ENCODE peak calls at places on chromosomes 12 and 14, in five cellular contexts. E is RPMI8226; L is stimulated activated CD8-positive, alpha-beta memory T cell treated with anti-CD3 and anti-CD28 coated beads, Interleukin-15, amount 100 ng/mL, for 4 hours; S is activated CD8-positive, alpha-beta memory T cell treated with anti-CD3 and anti-CD28 coated beads for 48 hours; V is iris pigment epithelial cell. Z is an unnamed sample.

GRCh38 chr12:5022465-5023061 is 21.1 kb upstream of the KCNA5 start:
- DNase-seq in E (peak), L (no peak), S (no peak), V (peak), Z (no peak)

GRCh38 chr12:7146228-7146627 is 16.1 kb downstream of the CLSTN3 start:
- DNase-seq in E (no peak), L (no peak), S (no peak), V (no peak), Z (no peak)

GRCh38 chr14:24430682-24431568 is 1.2 kb downstream of the KHNYN start:
- DNase-seq in E (peak), L (no peak), S (no peak), V (peak), Z (no peak)

GRCh38 chr14:74242055-74243042 is 3.1 kb downstream of the VSX2 start:
- DNase-seq in E (no peak), L (no peak), S (no peak), V (no peak), Z (no peak)

GRCh38 chr14:88023658-88024187 is 18.8 kb downstream of the GPR65 start:
- DNase-seq in E (no peak), L (no peak), S (no peak), V (no peak), Z (no peak)

GRCh38 chr14:90518075-90518940 is 121.5 kb downstream of the CALM1 start:
- DNase-seq in E (no peak), L (no peak), S (no peak), V (no peak), Z (no peak)

GRCh38 chr14:36661506-36662257 is at the start of gene PAX9:
- DNase-seq in E (peak), L (no peak), S (no peak), V (peak), Z (no peak)

GRCh38 chr12:5715076-5715475 is 230.0 kb downstream of the ANO2 start:
- DNase-seq in E (no peak), L (no peak), S (no peak), V (no peak), Z (no peak)

GRCh38 chr12:100718212-100718611 is 76.4 kb upstream of the ANO4 start:
- DNase-seq in E (no peak), L (no peak), S (no peak), V (peak), Z (no peak)

GRCh38 chr14:38098074-38098846 is 109.4 kb upstream of the SSTR1 start:
- DNase-seq in E (no peak), L (no peak), S (no peak), V (peak), Z (no peak)

GRCh38 chr12:6534914-6535696 is 788 bp downstream of the GAPDH start:
- DNase-seq in E (peak), L (peak), S (peak), V (peak), Z (peak)

GRCh38 chr12:88052686-88053085 is 23.5 kb upstream of the C12orf50 start:
- DNase-seq in E (peak), L (no peak), S (no peak), V (peak), Z (no peak)

GRCh38 chr12:111406474-111407370 is 999 bp downstream of the SH2B3 start:
- DNase-seq in E (peak), L (no peak), S (no peak), V (no peak), Z (peak)

GRCh38 chr12:114668151-114668891 is 15.7 kb downstream of the TBX3 start:
- DNase-seq in E (peak), L (no peak), S (no peak), V (peak), Z (no peak)

GRCh38 chr12:116534341-116535121 is 24.6 kb upstream of the MAP1LC3B2 start:
- DNase-seq in E (peak), L (no peak), S (no peak), V (peak), Z (no peak)

GRCh38 chr14:104682107-104682593 is 7.3 kb upstream of the INF2 start:
- DNase-seq in E (no peak), L (no peak), S (no peak), V (no peak), Z (no peak)

GRCh38 chr12:87930033-87930432 is 99.2 kb downstream of the C12orf50 start:
- DNase-seq in E (no peak), L (no peak), S (no peak), V (peak), Z (no peak)

GRCh38 chr12:42716521-42716920 is 127.0 kb upstream of the PRICKLE1 start:
- DNase-seq in E (no peak), L (no peak), S (no peak), V (peak), Z (no peak)

GRCh38 chr14:68785817-68786490 is 6.9 kb downstream of the ZFP36L1 start:
- DNase-seq in E (no peak), L (no peak), S (no peak), V (peak), Z (no peak)

GRCh38 chr14:104361921-104362681 is 217.5 kb upstream of the C14orf180 start:
- DNase-seq in E (no peak), L (no peak), S (no peak), V (no peak), Z (no peak)

GRCh38 chr12:50642755-50643154 is 121.1 kb upstream of the ATF1 start:
- DNase-seq in E (no peak), L (no peak), S (no peak), V (no peak), Z (no peak)

GRCh38 chr14:81637639-81638038 is 104.0 kb upstream of the SEL1L start:
- DNase-seq in E (no peak), L (no peak), S (no peak), V (no peak), Z (no peak)

GRCh38 chr12:4202918-4203317 is 70.6 kb upstream of the CCND2 start:
- DNase-seq in E (no peak), L (no peak), S (no peak), V (no peak), Z (no peak)

GRCh38 chr12:124992874-124993567 is 424 bp upstream of the BRI3BP start:
- DNase-seq in E (peak), L (peak), S (peak), V (peak), Z (no peak)

GRCh38 chr14:46973295-46973694 is 321.7 kb upstream of the RPL10L start:
- DNase-seq in E (no peak), L (no peak), S (no peak), V (no peak), Z (no peak)

GRCh38 chr12:6627598-6627997 is 8.2 kb downstream of the LPAR5 start:
- DNase-seq in E (no peak), L (peak), S (no peak), V (no peak), Z (no peak)

GRCh38 chr14:104297721-104298401 is 159.5 kb downstream of the KIF26A start:
- DNase-seq in E (no peak), L (no peak), S (no peak), V (no peak), Z (no peak)

GRCh38 chr12:27525373-27525772 is 1.4 kb downstream of the PPFIBP1 start:
- DNase-seq in E (no peak), L (no peak), S (no peak), V (peak), Z (no peak)

GRCh38 chr12:104596128-104596799 is 139.5 kb downstream of the CHST11 start:
- DNase-seq in E (no peak), L (no peak), S (no peak), V (peak), Z (no peak)

Z was measured in activated gamma-delta T cell.